ENCODE peak calls at places on chromosomes 5 and 9, in ten cellular contexts. U, Q, K, T, R, N, H, M, I and S are unnamed samples.

GRCh38 chr9:32426278-32426939 is 42.0 kb downstream of the ACO1 start:
- DNase-seq in U (no peak), Q (no peak), K (peak; percentile 19), T (no peak), R (no peak), N (no peak), H (no peak), M (no peak), I (peak; percentile 68), S (peak; percentile 53)

GRCh38 chr5:172770675-172771438 is at the start of gene DUSP1:
- DNase-seq in U (peak; percentile 89), Q (peak; percentile 100), K (peak; percentile 99), T (peak; percentile 99), R (no peak), N (peak; percentile 99), H (peak; percentile 100), M (peak; percentile 99), I (peak; percentile 100), S (peak; percentile 94)

GRCh38 chr5:166639151-166639550 is 1652.3 kb upstream of the WWC1 start:
- DNase-seq in U (no peak), Q (no peak), K (no peak), T (no peak), R (no peak), N (no peak), H (no peak), M (no peak), I (no peak), S (no peak)

GRCh38 chr5:132417010-132417439 is 47.5 kb downstream of the SLC22A5 start:
- DNase-seq in U (no peak), Q (peak; percentile 77), K (no peak), T (no peak), R (peak; percentile 81), N (no peak), H (peak; percentile 73), M (no peak), I (no peak), S (peak; percentile 29)

GRCh38 chr9:128280084-128280622 is 4.1 kb downstream of the SWI5 start:
- DNase-seq in U (no peak), Q (no peak), K (no peak), T (no peak), R (no peak), N (no peak), H (no peak), M (no peak), I (no peak), S (peak; percentile 89)

GRCh38 chr5:154267516-154267915 is 77.0 kb downstream of the GALNT10 start:
- DNase-seq in U (no peak), Q (no peak), K (no peak), T (no peak), R (peak; percentile 13), N (no peak), H (no peak), M (no peak), I (no peak), S (no peak)

GRCh38 chr5:78162253-78162862 is 132.1 kb downstream of the AP3B1 start:
- DNase-seq in U (peak; percentile 41), Q (no peak), K (no peak), T (no peak), R (no peak), N (no peak), H (no peak), M (no peak), I (no peak), S (peak; percentile 58)

GRCh38 chr5:150836064-150836463 is 10.3 kb upstream of the IRGM start:
- DNase-seq in U (no peak), Q (no peak), K (no peak), T (no peak), R (no peak), N (no peak), H (no peak), M (no peak), I (no peak), S (no peak)

GRCh38 chr9:92158097-92158601 is 42.9 kb upstream of the SPTLC1 start:
- DNase-seq in U (no peak), Q (peak; percentile 29), K (no peak), T (no peak), R (peak; percentile 56), N (no peak), H (peak; percentile 18), M (no peak), I (no peak), S (no peak)

GRCh38 chr9:131020388-131020787 is 11.4 kb downstream of the LAMC3 start:
- DNase-seq in U (no peak), Q (no peak), K (no peak), T (no peak), R (no peak), N (peak; percentile 74), H (no peak), M (no peak), I (no peak), S (no peak)

GRCh38 chr5:60649288-60649917 is 50.6 kb downstream of the DEPDC1B start:
- DNase-seq in U (peak; percentile 33), Q (no peak), K (no peak), T (no peak), R (no peak), N (no peak), H (no peak), M (no peak), I (no peak), S (peak; percentile 49)

GRCh38 chr9:13587581-13587980 is 308.1 kb upstream of the MPDZ start:
- DNase-seq in U (no peak), Q (peak; percentile 43), K (no peak), T (no peak), R (no peak), N (no peak), H (peak; percentile 44), M (no peak), I (no peak), S (no peak)

GRCh38 chr9:134424818-134425217 is 98.6 kb downstream of the RXRA start:
- DNase-seq in U (no peak), Q (no peak), K (no peak), T (no peak), R (no peak), N (no peak), H (no peak), M (no peak), I (no peak), S (no peak)

GRCh38 chr9:38622083-38622674 is 1.8 kb upstream of the ANKRD18A start:
- DNase-seq in U (no peak), Q (peak; percentile 82), K (peak; percentile 30), T (no peak), R (no peak), N (no peak), H (no peak), M (peak; percentile 16), I (no peak), S (peak; percentile 66)

GRCh38 chr9:35716236-35716635 is 15.8 kb downstream of the TLN1 start:
- DNase-seq in U (no peak), Q (no peak), K (no peak), T (no peak), R (no peak), N (no peak), H (no peak), M (no peak), I (no peak), S (no peak)

GRCh38 chr5:153824909-153825308 is 213.8 kb downstream of the FAM114A2 start:
- DNase-seq in U (no peak), Q (no peak), K (no peak), T (no peak), R (no peak), N (no peak), H (no peak), M (no peak), I (no peak), S (no peak)

GRCh38 chr9:76371901-76372300 is 22.3 kb downstream of the RFK start:
- DNase-seq in U (no peak), Q (no peak), K (no peak), T (no peak), R (no peak), N (no peak), H (no peak), M (no peak), I (no peak), S (no peak)

GRCh38 chr5:81194633-81195333 is 38.3 kb upstream of the CKMT2 start:
- DNase-seq in U (peak; percentile 68), Q (peak; percentile 91), K (peak; percentile 79), T (peak; percentile 4), R (no peak), N (peak; percentile 77), H (peak; percentile 90), M (peak; percentile 68), I (peak; percentile 84), S (peak; percentile 81)

GRCh38 chr5:30392897-30393296 is 800.6 kb upstream of the CDH6 start:
- DNase-seq in U (no peak), Q (no peak), K (no peak), T (no peak), R (no peak), N (no peak), H (no peak), M (no peak), I (peak; percentile 32), S (no peak)
- H3K4me3 ChIP-seq in U (no peak overlapping the region), Q (no peak overlapping the region), K (no peak overlapping the region), T (no peak overlapping the region), R (no peak overlapping the region), N (no peak overlapping the region), H (no peak overlapping the region), M (no peak overlapping the region), I (no peak overlapping the region), S (no peak overlapping the region)

GRCh38 chr9:68648971-68649370 is 56.1 kb upstream of the PIP5K1B start:
- DNase-seq in U (no peak), Q (no peak), K (no peak), T (no peak), R (no peak), N (no peak), H (no peak), M (no peak), I (no peak), S (no peak)
- TF ChIP-seq CTCF in U (no peak), Q (no peak), K (no peak), T (no peak), R (no peak), N (no peak), H (no peak), M (no peak), I (no peak), S (no peak)

DNA sequence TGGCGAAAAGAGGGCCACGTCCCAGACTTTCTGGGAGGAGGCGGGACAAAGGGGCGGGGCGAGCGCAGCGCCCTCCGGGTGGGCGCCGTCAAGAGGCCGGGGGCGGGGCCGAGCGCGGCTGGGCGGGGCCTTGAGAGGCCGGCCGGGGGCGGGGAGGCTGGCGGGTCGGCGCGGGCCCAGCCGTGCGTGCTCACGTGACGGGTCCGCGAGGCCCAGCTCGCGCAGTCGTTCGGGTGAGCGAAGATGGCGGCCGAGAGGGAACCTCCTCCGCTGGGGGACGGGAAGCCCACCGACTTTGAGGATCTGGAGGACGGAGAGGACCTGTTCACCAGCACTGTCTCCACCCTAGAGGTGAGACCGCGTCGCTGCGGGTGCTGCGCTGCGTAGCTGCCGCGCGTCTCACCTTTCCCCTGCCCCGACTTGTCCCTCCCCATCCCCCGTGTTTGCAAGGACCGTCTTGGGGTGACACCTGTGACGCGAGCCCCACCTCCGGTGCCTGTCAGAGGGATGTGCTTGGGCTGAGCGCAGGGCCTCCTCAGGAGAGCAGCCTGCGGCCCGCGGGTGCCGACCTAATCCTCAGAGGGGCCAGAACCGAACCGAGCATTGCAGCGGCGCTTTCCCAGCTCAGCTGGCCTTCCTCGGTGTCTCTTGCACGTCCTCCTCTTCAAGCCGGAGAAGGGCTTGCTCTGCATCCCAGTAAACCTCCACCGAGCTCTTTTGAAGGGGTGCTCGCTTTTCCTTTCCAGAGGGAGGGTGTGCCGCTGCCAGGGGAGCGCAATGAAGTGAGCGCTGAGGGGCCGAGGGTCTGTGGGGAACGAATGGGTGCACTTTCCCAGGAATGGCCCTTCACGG is at the start of gene SNX2:
- DNase-seq in U (peak; percentile 66), Q (peak; percentile 98), K (peak; percentile 96), T (peak; percentile 60), R (peak; percentile 93), N (peak; percentile 91), H (peak; percentile 98), M (peak; percentile 93), I (peak; percentile 96), S (peak; percentile 88)
- TF ChIP-seq POLR2A in U (peak; percentile 68), Q (peak; percentile 67), K (peak; percentile 78), T (peak; percentile 53), R (no peak), N (no peak), H (no peak), M (peak; percentile 76), I (no peak), S (peak; percentile 76)

GRCh38 chr9:94852373-94852772 is 125.9 kb downstream of the AOPEP start:
- DNase-seq in U (no peak), Q (no peak), K (no peak), T (no peak), R (no peak), N (no peak), H (no peak), M (no peak), I (no peak), S (no peak)
- H3K4me3 ChIP-seq in U (no peak overlapping the region), Q (no peak overlapping the region), K (no peak overlapping the region), T (no peak overlapping the region), R (no peak overlapping the region), N (no peak overlapping the region), H (no peak overlapping the region), M (no peak overlapping the region), I (no peak overlapping the region), S (no peak overlapping the region)